ENCODE peak calls at places on chromosomes 7 and 10, in four cellular contexts. H, L, U and J are unnamed samples.

GRCh38 chr7:156919132-156919713 is 26.2 kb upstream of the LMBR1 start:
- DNase-seq in L (no peak), U (no peak), H (no peak), J (no peak)

GRCh38 chr10:29757551-29758297 is 123.0 kb upstream of the SVIL start:
- DNase-seq in U (peak), L (no peak), H (no peak), J (no peak)

GRCh38 chr7:6205921-6206660 is 66.3 kb downstream of the CYTH3 start:
- DNase-seq in L (no peak), H (no peak), U (peak), J (peak)

GRCh38 chr7:75537731-75538130 is 45.6 kb downstream of the SPDYE5 start:
- DNase-seq in L (no peak), U (no peak), H (no peak), J (no peak)

GRCh38 chr10:35216303-35216905 is 89.8 kb downstream of the CREM start:
- DNase-seq in H (peak), U (peak), L (peak), J (no peak)

GRCh38 chr10:122263971-122264370 is 7.1 kb upstream of the BTBD16 start:
- DNase-seq in U (peak), L (no peak), H (peak), J (peak)

GRCh38 chr7:73758581-73759138 is 11.4 kb downstream of the CLDN3 start:
- DNase-seq in L (no peak), U (no peak), H (peak), J (no peak)

GRCh38 chr10:86109421-86109820 is 257.2 kb downstream of the GRID1 start:
- DNase-seq in L (no peak), H (no peak), U (no peak), J (no peak)

GRCh38 chr7:34153680-34154270 is 248.4 kb downstream of the BMPER start:
- DNase-seq in L (no peak), U (peak), H (no peak), J (no peak)

GRCh38 chr10:14528450-14528849 is 197.7 kb upstream of the FRMD4A start:
- DNase-seq in U (no peak), L (no peak), H (no peak), J (no peak)

GRCh38 chr10:113854757-113855626 is 531 bp downstream of the NHLRC2 start:
- DNase-seq in L (peak), U (peak), H (peak), J (no peak)

GRCh38 chr7:16114633-16115032 is 306.7 kb downstream of the CRPPA start:
- DNase-seq in L (no peak), U (peak), H (no peak), J (no peak)
- TF ChIP-seq CTCF in L (peak), U (peak), H (no peak), J (peak)

GRCh38 chr7:152144557-152145245 is 119.2 kb downstream of the GALNT11 start:
- DNase-seq in H (no peak), U (no peak), L (no peak), J (no peak)
- H3K4me3 ChIP-seq in H (no peak), U (no peak), L (no peak), J (no peak)

DNA sequence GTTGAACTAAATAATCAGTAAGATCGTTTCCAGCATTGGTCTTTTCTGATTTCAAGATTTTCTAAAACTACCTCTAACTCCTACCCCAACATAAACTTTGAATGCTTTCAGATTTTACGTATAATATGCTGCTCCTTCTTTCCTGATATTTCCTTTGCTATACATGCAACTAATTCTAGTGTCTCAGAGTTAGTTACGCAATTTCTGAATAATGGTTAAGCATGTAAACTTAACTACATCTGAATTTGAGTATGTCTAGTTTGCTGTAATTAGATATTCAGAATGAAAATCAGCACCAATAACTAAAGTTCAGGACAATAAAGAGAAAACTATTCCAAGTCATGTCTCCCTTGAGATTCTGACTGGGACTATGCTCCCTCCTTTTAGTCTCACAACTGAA is 71.0 kb downstream of the SEMA3C start:
- DNase-seq in U (no peak), H (no peak), L (no peak), J (no peak)
- TF ChIP-seq CTCF in U (no peak), H (no peak), L (no peak), J (no peak)

DNA sequence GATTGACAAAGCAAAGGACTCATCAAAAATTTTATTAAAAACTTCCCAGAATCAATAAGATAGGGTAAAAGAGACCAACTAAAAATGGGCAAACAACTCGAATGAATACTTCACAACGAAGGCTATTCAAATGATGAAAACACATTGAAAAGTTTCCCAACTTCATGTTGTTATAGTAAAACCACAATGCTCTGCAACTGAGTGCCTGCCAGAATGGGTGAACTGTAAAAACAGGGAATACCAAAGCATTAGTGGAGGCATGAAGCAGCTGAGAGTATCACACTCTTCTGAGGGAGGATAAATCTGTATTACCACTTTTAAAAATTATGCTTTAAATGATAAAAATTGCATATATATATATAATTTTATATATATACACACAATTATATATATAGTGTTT is 1214.7 kb downstream of the SORCS3 start:
- DNase-seq in U (no peak), L (no peak), H (peak), J (no peak)
- H3K4me3 ChIP-seq in U (no peak), L (no peak), H (no peak), J (no peak)

DNA sequence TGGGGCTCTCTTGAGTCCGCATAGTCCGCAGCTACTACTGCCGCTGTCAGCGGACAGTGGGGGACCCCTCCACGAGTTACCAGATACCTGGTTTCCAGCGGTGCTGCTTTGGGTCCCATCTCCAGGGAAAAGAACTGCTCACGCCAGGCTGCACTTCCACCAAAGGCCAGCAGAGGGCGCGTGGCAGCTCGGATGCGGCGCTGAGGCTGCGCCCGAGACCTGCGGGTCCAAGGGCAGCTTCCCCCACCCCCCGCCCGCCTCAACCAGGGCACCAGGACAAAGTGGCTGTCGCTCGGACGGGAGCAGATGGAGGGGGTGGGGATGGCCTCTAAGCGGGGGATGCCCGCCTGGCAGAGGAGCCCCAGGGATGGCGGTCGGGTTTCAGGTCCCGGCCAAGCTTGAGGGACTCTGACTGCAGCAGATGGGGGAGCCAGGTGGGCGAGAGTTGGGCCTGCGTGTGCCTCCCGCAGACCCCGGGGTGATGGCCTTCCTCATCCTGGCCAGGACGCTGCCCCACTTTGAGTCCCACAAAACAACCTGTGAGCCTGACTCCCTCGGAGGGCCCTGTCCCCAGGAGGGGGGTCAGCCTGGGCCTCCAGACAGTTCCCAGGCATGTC is 23.8 kb upstream of the ZNF735 start:
- DNase-seq in H (no peak), L (peak), U (no peak), J (no peak)
- TF ChIP-seq CTCF in H (peak), L (peak), U (peak), J (no peak)

DNA sequence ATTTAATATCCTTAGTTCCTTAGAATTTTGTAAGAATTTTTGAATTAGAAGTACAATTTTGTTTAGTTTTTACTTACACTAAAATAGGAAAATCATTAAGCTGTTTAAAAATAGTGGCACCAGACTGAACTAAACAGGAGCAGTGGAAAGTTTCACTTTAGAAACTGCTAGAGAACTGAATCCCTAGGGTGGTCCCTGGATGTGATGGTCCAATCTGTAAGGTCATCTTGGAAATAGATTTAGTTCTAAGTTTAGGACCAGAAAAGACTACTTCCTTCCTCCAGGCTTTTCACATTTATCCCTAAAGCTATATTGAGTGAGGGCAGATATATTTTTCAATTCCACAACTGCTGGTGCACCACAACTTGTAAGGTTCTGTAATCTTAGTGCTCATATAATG is 19.0 kb downstream of the RPA3 start:
- DNase-seq in U (no peak), L (no peak), H (no peak), J (no peak)
- H3K4me3 ChIP-seq in U (no peak), L (no peak), H (no peak), J (no peak)

GRCh38 chr10:93445097-93445960 is 36.8 kb downstream of the MYOF start:
- DNase-seq in L (peak), H (peak), U (peak), J (peak)
- TF ChIP-seq CTCF in L (no peak), H (no peak), U (no peak), J (no peak)

GRCh38 chr10:62048919-62049636 is 147.6 kb downstream of the ARID5B start:
- DNase-seq in H (peak), U (peak), L (peak), J (peak)

GRCh38 chr10:62048473-62048872 is 147.0 kb downstream of the ARID5B start:
- DNase-seq in U (no peak), H (no peak), L (no peak), J (no peak)

GRCh38 chr10:62047240-62047897 is 145.9 kb downstream of the ARID5B start:
- DNase-seq in U (no peak), H (no peak), L (no peak), J (no peak)

GRCh38 chr10:62046522-62047239 is 145.2 kb downstream of the ARID5B start:
- DNase-seq in L (no peak), H (no peak), U (peak), J (no peak)

GRCh38 chr10:62047960-62048383 is 146.5 kb downstream of the ARID5B start:
- DNase-seq in H (no peak), U (peak), L (no peak), J (no peak)
- H3K4me3 ChIP-seq in H (no peak), U (no peak), L (peak), J (no peak)

GRCh38 chr7:47092331-47092730 is 489.6 kb downstream of the TNS3 start:
- DNase-seq in U (peak), H (no peak), L (no peak), J (no peak)

GRCh38 chr7:47091141-47091540 is 490.8 kb downstream of the TNS3 start:
- DNase-seq in H (no peak), L (no peak), U (peak), J (peak)

GRCh38 chr7:47087866-47088265 is 494.0 kb downstream of the TNS3 start:
- DNase-seq in L (no peak), H (no peak), U (peak), J (no peak)

GRCh38 chr7:47088329-47089067 is 493.4 kb downstream of the TNS3 start:
- DNase-seq in U (peak), L (peak), H (peak), J (no peak)

GRCh38 chr7:47089068-47089417 is 492.9 kb downstream of the TNS3 start:
- DNase-seq in H (no peak), U (no peak), L (no peak), J (no peak)
- TF ChIP-seq CTCF in H (no peak), U (no peak), L (no peak), J (no peak)